ENCODE peak calls at places on chromosomes 6 and 20, in four cellular contexts. One of them, this sample, is unnamed.

GRCh38 chr20:33684533-33685327 is 1.5 kb downstream of the E2F1 start:
- DNase-seq in GM12878: no peak
- DNase-seq in HepG2: no peak
- DNase-seq in K562: no peak
- DNase-seq in this sample: peak

GRCh38 chr6:154786144-154786868 is 53.1 kb downstream of the SCAF8 start:
- DNase-seq in GM12878: no peak
- DNase-seq in HepG2: no peak
- DNase-seq in K562: no peak
- DNase-seq in this sample: no peak

GRCh38 chr6:4522453-4522852 is 253.8 kb upstream of the CDYL start:
- DNase-seq in GM12878: no peak
- DNase-seq in HepG2: no peak
- DNase-seq in K562: no peak
- DNase-seq in this sample: no peak

GRCh38 chr6:10981409-10981808 is 62.7 kb downstream of the ELOVL2 start:
- DNase-seq in GM12878: no peak
- DNase-seq in HepG2: no peak
- DNase-seq in K562: no peak
- DNase-seq in this sample: no peak

GRCh38 chr20:62220666-62221568 is 839 bp upstream of the HRH3 start:
- DNase-seq in GM12878: no peak
- DNase-seq in HepG2: no peak
- DNase-seq in K562: no peak
- DNase-seq in this sample: peak

GRCh38 chr6:88730602-88731001 is 232.8 kb downstream of the RNGTT start:
- DNase-seq in GM12878: no peak
- DNase-seq in HepG2: no peak
- DNase-seq in K562: no peak
- DNase-seq in this sample: peak

GRCh38 chr6:45436544-45437440 is 59.1 kb upstream of the SUPT3H start:
- DNase-seq in GM12878: peak
- DNase-seq in HepG2: no peak
- DNase-seq in K562: peak
- DNase-seq in this sample: no peak

GRCh38 chr6:25112207-25112874 is 166.8 kb upstream of the CARMIL1 start:
- DNase-seq in GM12878: no peak
- DNase-seq in HepG2: no peak
- DNase-seq in K562: no peak
- DNase-seq in this sample: no peak

GRCh38 chr20:47887477-47888080 is 102.3 kb upstream of the SULF2 start:
- DNase-seq in GM12878: no peak
- DNase-seq in HepG2: no peak
- DNase-seq in K562: no peak
- DNase-seq in this sample: no peak

GRCh38 chr6:12718025-12718424 is 1.5 kb downstream of the PHACTR1 start:
- DNase-seq in GM12878: no peak
- DNase-seq in HepG2: peak
- DNase-seq in K562: no peak
- DNase-seq in this sample: no peak

GRCh38 chr6:146189131-146189530 is 160.3 kb downstream of the GRM1 start:
- DNase-seq in GM12878: no peak
- DNase-seq in HepG2: no peak
- DNase-seq in K562: no peak
- DNase-seq in this sample: no peak

GRCh38 chr20:64092258-64093012 is 8.2 kb upstream of the LKAAEAR1 start:
- DNase-seq in GM12878: no peak
- DNase-seq in HepG2: no peak
- DNase-seq in K562: no peak
- DNase-seq in this sample: no peak

GRCh38 chr20:23622839-23623343 is 14.9 kb downstream of the CST3 start:
- DNase-seq in GM12878: no peak
- DNase-seq in HepG2: peak
- DNase-seq in K562: peak
- DNase-seq in this sample: no peak

GRCh38 chr6:11151488-11151887 is 40.0 kb upstream of the ERVFRD-1 start:
- DNase-seq in GM12878: no peak
- DNase-seq in HepG2: no peak
- DNase-seq in K562: no peak
- DNase-seq in this sample: no peak

GRCh38 chr6:51855310-51856082 is 231.9 kb downstream of the PKHD1 start:
- DNase-seq in GM12878: peak
- DNase-seq in HepG2: peak
- DNase-seq in K562: peak
- DNase-seq in this sample: peak

GRCh38 chr20:35363190-35363589 is 48.6 kb downstream of the UQCC1 start:
- DNase-seq in GM12878: no peak
- DNase-seq in HepG2: no peak
- DNase-seq in K562: no peak
- DNase-seq in this sample: no peak

GRCh38 chr6:134016558-134016814 is 35.9 kb downstream of the SLC2A12 start:
- DNase-seq in GM12878: no peak
- DNase-seq in HepG2: no peak
- DNase-seq in K562: no peak
- DNase-seq in this sample: no peak

GRCh38 chr6:131680868-131681267 is 20.3 kb downstream of the OR2A4 start:
- DNase-seq in GM12878: no peak
- DNase-seq in HepG2: no peak
- DNase-seq in K562: no peak
- DNase-seq in this sample: no peak

GRCh38 chr20:48275325-48275724 is 490.0 kb upstream of the SULF2 start:
- DNase-seq in GM12878: no peak
- DNase-seq in HepG2: no peak
- DNase-seq in K562: no peak
- DNase-seq in this sample: no peak

GRCh38 chr6:36729169-36729549 is 31.5 kb downstream of the RAB44 start:
- DNase-seq in GM12878: no peak
- DNase-seq in HepG2: no peak
- DNase-seq in K562: no peak
- DNase-seq in this sample: no peak

GRCh38 chr6:117483645-117484016 is 1.2 kb downstream of the DCBLD1 start:
- DNase-seq in GM12878: no peak
- DNase-seq in HepG2: peak
- DNase-seq in K562: peak
- DNase-seq in this sample: no peak

GRCh38 chr20:51299413-51299812 is 243.1 kb downstream of the NFATC2 start:
- DNase-seq in GM12878: no peak
- DNase-seq in HepG2: no peak
- DNase-seq in K562: no peak
- DNase-seq in this sample: no peak

GRCh38 chr6:215335-216034 is 76.8 kb upstream of the DUSP22 start:
- DNase-seq in GM12878: peak
- DNase-seq in HepG2: no peak
- DNase-seq in K562: no peak
- DNase-seq in this sample: no peak

GRCh38 chr6:144150673-144151009 is 324 bp downstream of the STX11 start:
- DNase-seq in GM12878: no peak
- DNase-seq in HepG2: no peak
- DNase-seq in K562: no peak
- DNase-seq in this sample: peak

GRCh38 chr6:89574860-89575561 is 63.5 kb downstream of the LYRM2 start:
- DNase-seq in GM12878: no peak
- DNase-seq in HepG2: no peak
- DNase-seq in K562: no peak
- DNase-seq in this sample: no peak

GRCh38 chr20:63497946-63498935 is 642 bp downstream of the EEF1A2 start:
- DNase-seq in GM12878: no peak
- DNase-seq in HepG2: no peak
- DNase-seq in K562: peak
- DNase-seq in this sample: peak

GRCh38 chr6:15791401-15792137 is 128.7 kb upstream of the DTNBP1 start:
- DNase-seq in GM12878: no peak
- DNase-seq in HepG2: peak
- DNase-seq in K562: no peak
- DNase-seq in this sample: no peak

GRCh38 chr6:36984581-36985383 is 1.2 kb downstream of the MTCH1 start:
- DNase-seq in GM12878: no peak
- DNase-seq in HepG2: no peak
- DNase-seq in K562: peak
- DNase-seq in this sample: peak

GRCh38 chr20:45097485-45098095 is 3.3 kb downstream of the KCNS1 start:
- DNase-seq in GM12878: no peak
- DNase-seq in HepG2: no peak
- DNase-seq in K562: no peak
- DNase-seq in this sample: peak

GRCh38 chr6:107624050-107624449 is 134.1 kb downstream of the SOBP start:
- DNase-seq in GM12878: no peak
- DNase-seq in HepG2: no peak
- DNase-seq in K562: no peak
- DNase-seq in this sample: no peak

GRCh38 chr20:62358171-62358719 is 8.9 kb downstream of the LAMA5 start:
- DNase-seq in GM12878: no peak
- DNase-seq in HepG2: no peak
- DNase-seq in K562: peak
- DNase-seq in this sample: no peak

GRCh38 chr20:34171640-34172039 is 59.6 kb upstream of the EIF2S2 start:
- DNase-seq in GM12878: no peak
- DNase-seq in HepG2: no peak
- DNase-seq in K562: no peak
- DNase-seq in this sample: no peak

GRCh38 chr6:30005482-30005881 is 55.6 kb upstream of the POLR1H start:
- DNase-seq in GM12878: no peak
- DNase-seq in HepG2: peak
- DNase-seq in K562: no peak
- DNase-seq in this sample: no peak

GRCh38 chr6:30000156-30000791 is 57.9 kb downstream of the HLA-A start:
- DNase-seq in GM12878: no peak
- DNase-seq in HepG2: no peak
- DNase-seq in K562: no peak
- DNase-seq in this sample: no peak

GRCh38 chr6:30006170-30007131 is 54.6 kb upstream of the POLR1H start:
- DNase-seq in GM12878: no peak
- DNase-seq in HepG2: no peak
- DNase-seq in K562: no peak
- DNase-seq in this sample: peak

GRCh38 chr6:29999426-29999825 is 57.1 kb downstream of the HLA-A start:
- DNase-seq in GM12878: no peak
- DNase-seq in HepG2: no peak
- DNase-seq in K562: no peak
- DNase-seq in this sample: no peak

DNA sequence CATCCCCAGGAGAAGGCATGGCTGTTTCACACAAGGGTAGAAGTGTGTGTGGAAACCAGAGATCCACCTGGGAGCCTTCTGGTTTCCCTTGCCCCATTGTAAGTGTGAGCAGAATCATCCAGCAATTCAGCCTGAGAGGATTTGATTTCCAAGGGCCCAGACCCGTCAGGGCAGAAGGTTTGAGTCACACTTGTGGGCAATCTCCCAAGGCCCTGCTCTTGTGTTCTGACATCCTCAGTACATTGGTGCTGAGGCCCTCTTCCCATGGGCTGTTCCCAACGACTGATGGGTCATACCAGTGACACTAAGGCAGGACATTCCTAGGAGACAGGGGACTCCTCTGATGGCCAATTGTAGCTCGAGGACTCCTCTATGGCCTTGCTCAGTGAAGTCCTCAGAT is 58.2 kb upstream of the POLR1H start:
- DNase-seq in GM12878: no peak
- DNase-seq in HepG2: no peak
- DNase-seq in K562: no peak
- DNase-seq in this sample: no peak
- TF ChIP-seq CREM in GM12878: no peak
- TF ChIP-seq CREM in HepG2: no peak
- TF ChIP-seq CREM in K562: no peak
- TF ChIP-seq CREM in this sample: no peak

DNA sequence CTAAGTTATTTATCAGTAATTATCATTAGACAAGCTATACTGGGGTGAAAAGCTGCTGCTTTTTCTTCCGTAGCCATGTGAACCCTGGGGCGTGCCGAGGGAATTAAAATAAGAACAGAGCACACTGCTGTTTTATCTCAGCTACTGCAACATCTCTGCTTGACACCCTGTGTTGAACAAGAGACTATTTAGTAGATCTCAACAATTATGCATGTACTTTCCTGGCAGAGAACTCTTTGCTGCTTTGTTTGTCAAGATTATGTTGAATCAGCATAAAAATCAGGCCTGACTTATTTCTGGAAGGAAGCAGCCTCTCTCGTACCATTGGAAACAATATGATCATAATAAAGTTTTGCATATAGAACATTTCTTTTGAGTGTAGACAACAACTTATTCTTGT is 1011.5 kb downstream of the KIF16B start:
- DNase-seq in GM12878: no peak
- DNase-seq in HepG2: no peak
- DNase-seq in K562: no peak
- DNase-seq in this sample: no peak
- TF ChIP-seq CBFB in GM12878: no peak
- TF ChIP-seq CBFB in HepG2: no peak
- TF ChIP-seq CBFB in K562: no peak
- TF ChIP-seq CBFB in this sample: no peak

GRCh38 chr6:42391441-42391840 is 60.3 kb downstream of the TRERF1 start:
- DNase-seq in GM12878: no peak
- DNase-seq in HepG2: no peak
- DNase-seq in K562: no peak
- DNase-seq in this sample: no peak

GRCh38 chr6:42392871-42393270 is 58.9 kb downstream of the TRERF1 start:
- DNase-seq in GM12878: no peak
- DNase-seq in HepG2: no peak
- DNase-seq in K562: no peak
- DNase-seq in this sample: no peak

GRCh38 chr6:42388046-42388445 is 63.7 kb downstream of the TRERF1 start:
- DNase-seq in GM12878: no peak
- DNase-seq in HepG2: no peak
- DNase-seq in K562: no peak
- DNase-seq in this sample: no peak

GRCh38 chr6:42393339-42393738 is 58.4 kb downstream of the TRERF1 start:
- DNase-seq in GM12878: no peak
- DNase-seq in HepG2: no peak
- DNase-seq in K562: no peak
- DNase-seq in this sample: no peak

DNA sequence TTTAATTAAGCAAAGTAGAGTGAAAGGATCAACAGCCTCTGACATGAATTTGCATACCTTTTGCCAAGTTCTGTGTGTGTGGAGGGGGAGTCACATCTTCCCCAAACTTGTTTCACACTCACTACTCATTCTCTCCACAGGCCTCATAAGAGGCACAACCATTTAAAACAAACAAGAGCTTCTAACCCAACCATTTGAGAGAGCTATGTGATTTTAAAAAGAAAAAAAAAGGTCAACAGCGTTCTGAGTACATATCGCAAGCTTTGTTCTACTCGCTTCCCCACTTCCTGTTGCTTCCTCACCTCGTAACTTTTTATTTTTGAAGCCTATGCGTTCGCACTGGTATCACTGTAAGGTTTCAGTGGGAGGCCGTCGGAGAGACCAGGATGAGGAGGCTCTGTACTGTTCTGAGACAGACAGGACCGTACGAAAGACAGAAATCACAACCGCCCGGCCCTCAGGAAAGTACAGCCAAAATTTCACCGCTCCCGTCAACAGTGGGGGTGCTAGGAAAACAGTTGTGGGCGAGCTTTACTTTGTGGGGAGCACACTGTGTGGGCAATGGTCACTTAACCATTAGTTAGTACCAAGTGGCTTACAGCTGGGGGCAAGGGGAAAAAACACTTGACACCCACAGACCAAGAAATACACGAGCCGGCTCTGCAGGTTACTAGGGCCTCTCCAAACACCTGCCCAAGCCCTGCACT is 61.3 kb downstream of the TRERF1 start:
- DNase-seq in GM12878: no peak
- DNase-seq in HepG2: no peak
- DNase-seq in K562: no peak
- DNase-seq in this sample: no peak
- TF ChIP-seq CREM in GM12878: no peak
- TF ChIP-seq CREM in HepG2: no peak
- TF ChIP-seq CREM in K562: no peak
- TF ChIP-seq CREM in this sample: no peak

GRCh38 chr6:130018830-130019795 is 732 bp downstream of the L3MBTL3 start:
- DNase-seq in GM12878: no peak
- DNase-seq in HepG2: no peak
- DNase-seq in K562: peak
- DNase-seq in this sample: peak
- TF ChIP-seq CBFB in GM12878: no peak
- TF ChIP-seq CBFB in HepG2: no peak
- TF ChIP-seq CBFB in K562: no peak
- TF ChIP-seq CBFB in this sample: no peak